ENCODE peak calls at places on chromosomes 13 and 19, in six cellular contexts. J, K, S, N, Q and X are unnamed samples. For H3K4me1, the result is how much of the 10 kb centered on the place peaks cover.

GRCh38 chr13:77616027-77616426 is 80.5 kb downstream of the SCEL start:
- DNase-seq in J (no peak), K (no peak), S (no peak), N (no peak), Q (no peak), X (no peak)

GRCh38 chr13:73096173-73097117 is 37.6 kb downstream of the KLF5 start:
- DNase-seq in J (no peak), K (peak), S (no peak), N (no peak), Q (no peak), X (no peak)

GRCh38 chr13:54016548-54016947 is 987.9 kb downstream of the OLFM4 start:
- DNase-seq in J (no peak), K (no peak), S (no peak), N (no peak), Q (no peak), X (no peak)

GRCh38 chr13:95536629-95537241 is 15.8 kb upstream of the CLDN10 start:
- DNase-seq in J (no peak), K (peak), S (no peak), N (no peak), Q (peak), X (no peak)

GRCh38 chr13:37645181-37645580 is 46.6 kb upstream of the POSTN start:
- DNase-seq in J (no peak), K (no peak), S (no peak), N (no peak), Q (no peak), X (no peak)

GRCh38 chr19:49853852-49854849 is 3.2 kb downstream of the PTOV1 start:
- DNase-seq in J (no peak), K (no peak), S (no peak), N (no peak), Q (no peak), X (peak)

GRCh38 chr19:1133471-1133929 is 29.7 kb downstream of the GPX4 start:
- DNase-seq in J (peak), K (no peak), S (no peak), N (no peak), Q (peak), X (no peak)

GRCh38 chr13:33828431-33829129 is 10.6 kb downstream of the RFC3 start:
- DNase-seq in J (no peak), K (no peak), S (no peak), N (no peak), Q (no peak), X (no peak)

GRCh38 chr19:7366701-7367420 is 18.1 kb downstream of the ARHGEF18 start:
- DNase-seq in J (no peak), K (peak), S (no peak), N (no peak), Q (peak), X (no peak)

GRCh38 chr13:80359459-80360297 is 18.8 kb upstream of the SPRY2 start:
- DNase-seq in J (no peak), K (no peak), S (no peak), N (no peak), Q (no peak), X (no peak)

GRCh38 chr19:43643326-43643725 is 3.7 kb upstream of the CADM4 start:
- DNase-seq in J (no peak), K (no peak), S (no peak), N (no peak), Q (no peak), X (no peak)

GRCh38 chr13:113744197-113745000 is 14.6 kb upstream of the TMEM255B start:
- DNase-seq in J (peak), K (no peak), S (no peak), N (no peak), Q (no peak), X (no peak)

GRCh38 chr13:109655206-109655600 is 131.2 kb downstream of the IRS2 start:
- DNase-seq in J (no peak), K (no peak), S (no peak), N (no peak), Q (no peak), X (no peak)

GRCh38 chr13:112986946-112987345 is 17.9 kb downstream of the MCF2L start:
- DNase-seq in J (no peak), K (no peak), S (no peak), N (no peak), Q (no peak), X (no peak)

GRCh38 chr19:40592170-40592569 is 9.0 kb upstream of the LTBP4 start:
- DNase-seq in J (no peak), K (peak), S (no peak), N (no peak), Q (no peak), X (no peak)

GRCh38 chr19:52492201-52492960 is 35.1 kb upstream of the ZNF808 start:
- DNase-seq in J (no peak), K (no peak), S (no peak), N (peak), Q (no peak), X (no peak)

GRCh38 chr19:903266-903797 is 9.7 kb downstream of the R3HDM4 start:
- DNase-seq in J (no peak), K (peak), S (no peak), N (no peak), Q (no peak), X (no peak)

GRCh38 chr13:68023838-68024581 is 793.9 kb upstream of the PCDH9 start:
- DNase-seq in J (peak), K (no peak), S (no peak), N (no peak), Q (no peak), X (no peak)

GRCh38 chr13:27607125-27607524 is 13.2 kb downstream of the LNX2 start:
- DNase-seq in J (peak), K (peak), S (no peak), N (no peak), Q (peak), X (no peak)

GRCh38 chr13:44842158-44842557 is 147.1 kb downstream of the NUFIP1 start:
- DNase-seq in J (no peak), K (peak), S (no peak), N (no peak), Q (no peak), X (no peak)

GRCh38 chr19:53195265-53195879 is 2.2 kb upstream of the ZNF665 start:
- DNase-seq in J (peak), K (peak), S (peak), N (peak), Q (peak), X (no peak)

GRCh38 chr19:55273978-55274707 is 5.8 kb downstream of the HSPBP1 start:
- DNase-seq in J (no peak), K (no peak), S (no peak), N (no peak), Q (no peak), X (no peak)

DNA sequence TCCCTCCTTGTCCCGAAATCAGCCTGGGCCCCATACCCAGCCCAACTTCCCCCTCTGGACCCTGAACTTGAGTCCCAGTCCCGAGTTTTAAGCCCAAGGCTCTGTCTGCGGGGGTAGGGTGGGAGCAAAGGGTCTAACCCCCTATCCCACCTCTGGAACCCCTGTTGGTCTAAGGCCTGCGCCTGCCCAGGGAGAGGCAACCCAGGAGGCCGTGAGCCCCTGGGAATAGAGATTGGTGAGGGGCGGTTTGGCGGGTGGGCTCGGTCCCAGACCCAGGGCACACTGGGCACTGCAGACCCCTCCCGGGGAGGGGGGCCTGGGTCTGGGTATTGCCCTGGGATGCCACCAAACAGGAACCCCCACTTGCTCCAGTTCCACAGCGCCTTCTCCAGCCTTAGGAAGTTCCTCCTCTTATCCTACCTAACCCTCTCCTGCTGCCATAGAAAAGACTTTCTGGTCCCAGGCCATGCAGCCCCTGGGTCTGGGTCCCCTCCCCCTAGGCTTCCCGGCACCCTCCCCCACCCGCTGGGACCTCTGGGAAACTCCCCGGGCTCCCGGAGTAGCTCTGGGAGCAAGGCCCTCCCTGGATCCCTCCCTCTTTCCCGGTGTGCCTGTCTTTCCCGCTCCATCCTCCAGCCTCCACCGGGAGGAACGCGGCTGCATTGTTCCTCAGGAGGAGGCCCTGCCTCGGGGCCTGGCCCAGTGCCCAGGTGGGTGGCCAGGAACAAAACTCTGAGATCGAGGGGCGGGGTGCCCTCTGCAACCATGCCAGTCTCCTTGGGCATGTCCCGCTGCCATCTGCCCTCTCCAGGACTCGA is 33.6 kb upstream of the NANOS3 start:
- DNase-seq in J (peak), K (peak), S (peak), N (peak), Q (no peak), X (no peak)
- H3K27ac ChIP-seq in J (peak), K (peak), S (peak), N (peak), Q (peak), X (peak)

DNA sequence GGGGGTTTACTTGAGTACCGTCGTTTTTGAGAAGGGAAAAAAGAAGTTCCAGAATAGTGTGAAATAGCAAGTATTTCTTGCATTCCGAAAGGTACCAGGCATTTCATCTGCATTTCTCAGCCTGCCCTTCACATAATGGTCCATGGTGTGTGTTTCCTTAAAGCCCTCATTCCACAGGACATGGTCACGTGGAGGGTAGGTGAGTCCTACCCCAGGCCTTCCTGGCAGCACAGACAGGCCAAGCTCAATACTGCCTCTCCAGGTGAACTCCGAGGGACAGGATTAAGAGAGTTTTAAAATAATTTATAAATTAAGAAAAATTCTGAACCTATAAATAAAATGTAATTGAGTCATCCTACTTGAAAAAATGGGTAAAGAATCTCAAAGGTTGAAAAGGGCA is 64.7 kb downstream of the TNFRSF19 start:
- DNase-seq in J (no peak), K (no peak), S (no peak), N (no peak), Q (no peak), X (no peak)
- H3K4me1 ChIP-seq in J (under half), K (under half), S (under half), N (under half), Q (under half), X (under half)

GRCh38 chr13:48977973-48978372 is 2.3 kb downstream of the FNDC3A start:
- DNase-seq in J (no peak), K (peak), S (no peak), N (no peak), Q (no peak), X (no peak)

GRCh38 chr13:48975101-48975925 is at the start of gene FNDC3A:
- DNase-seq in J (peak), K (peak), S (peak), N (peak), Q (peak), X (peak)

GRCh38 chr13:48978942-48979601 is 3.4 kb downstream of the FNDC3A start:
- DNase-seq in J (no peak), K (no peak), S (no peak), N (no peak), Q (no peak), X (no peak)

GRCh38 chr13:48975926-48976676 is 389 bp downstream of the FNDC3A start:
- DNase-seq in J (peak), K (peak), S (peak), N (peak), Q (peak), X (peak)

GRCh38 chr13:48976677-48977625 is 1.2 kb downstream of the FNDC3A start:
- DNase-seq in J (peak), K (no peak), S (no peak), N (no peak), Q (no peak), X (peak)
- TF ChIP-seq POLR2A in J (peak), K (no peak), S (no peak), N (no peak), Q (no peak), X (no peak)

DNA sequence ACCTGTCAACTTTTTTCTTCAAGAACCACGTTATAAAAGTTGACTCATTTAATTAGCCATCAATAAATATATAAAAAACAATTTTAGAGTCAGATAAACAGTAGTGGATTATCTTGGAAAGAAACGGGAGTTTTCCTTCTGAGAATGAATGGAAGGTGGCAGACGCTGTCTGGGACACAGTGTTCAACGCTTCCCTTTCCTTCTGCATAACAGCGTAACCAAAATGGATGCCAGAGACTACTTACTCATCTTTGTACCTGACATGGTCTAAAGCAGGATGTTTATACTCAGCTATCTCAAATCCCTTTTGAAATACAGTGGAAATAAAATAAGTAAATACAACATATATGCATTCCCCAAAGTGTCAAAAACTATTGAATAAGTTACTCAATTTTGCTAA is 195.2 kb downstream of the LHFPL6 start:
- DNase-seq in J (no peak), K (no peak), S (no peak), N (no peak), Q (no peak), X (no peak)
- H3K27ac ChIP-seq in J (no peak), K (no peak), S (no peak), N (no peak), Q (no peak), X (no peak)

GRCh38 chr19:18518639-18519038 is 3.2 kb downstream of the ELL start:
- DNase-seq in J (no peak), K (no peak), S (no peak), N (no peak), Q (no peak), X (no peak)

GRCh38 chr19:18517606-18518005 is 4.3 kb downstream of the ELL start:
- DNase-seq in J (no peak), K (no peak), S (no peak), N (no peak), Q (no peak), X (no peak)

GRCh38 chr19:18513868-18514267 is 8.0 kb downstream of the ELL start:
- DNase-seq in J (no peak), K (no peak), S (peak), N (peak), Q (no peak), X (peak)

GRCh38 chr19:18515959-18516358 is 5.9 kb downstream of the ELL start:
- DNase-seq in J (no peak), K (no peak), S (no peak), N (no peak), Q (no peak), X (no peak)

GRCh38 chr19:18514800-18515682 is 6.8 kb downstream of the ELL start:
- DNase-seq in J (peak), K (peak), S (peak), N (peak), Q (no peak), X (peak)
- H3K4me1 ChIP-seq in J (half or more), K (under half), S (under half), N (under half), Q (under half), X (half or more)

DNA sequence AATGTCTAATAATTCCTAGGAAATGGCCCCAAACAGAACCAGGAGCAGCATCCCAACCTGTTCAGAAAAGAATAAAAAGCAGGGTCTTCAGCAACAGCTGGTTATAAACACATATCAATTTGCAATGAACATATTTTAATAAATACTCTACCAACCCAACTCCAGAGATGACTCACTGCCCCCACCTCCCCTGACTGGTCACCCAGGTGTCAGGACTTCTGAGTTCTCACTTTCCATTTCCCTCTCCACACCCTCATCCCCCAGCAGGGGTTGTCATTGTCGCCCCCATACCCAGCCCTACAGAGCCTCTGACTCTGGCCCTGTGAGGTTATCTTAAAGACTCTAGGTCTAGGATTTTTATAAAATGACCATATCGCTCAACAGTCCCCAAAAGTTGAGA is 6.9 kb downstream of the SERPINE3 start:
- DNase-seq in J (no peak), K (no peak), S (no peak), N (no peak), Q (no peak), X (no peak)
- TF ChIP-seq POLR2A in J (no peak), K (no peak), S (no peak), N (no peak), Q (no peak), X (no peak)